ENCODE peak calls at places on chromosome 20, in five cellular contexts. U, F, Y, R and Q are unnamed samples.

GRCh38 chr20:38726849-38727601 is 2.7 kb downstream of the SLC32A1 start:
- DNase-seq in U (no peak), F (peak; percentile 53), R (no peak), Y (peak; percentile 47), Q (no peak)

GRCh38 chr20:6811262-6811661 is 43.8 kb downstream of the BMP2 start:
- DNase-seq in Y (no peak), U (no peak), R (no peak), F (no peak), Q (no peak)

GRCh38 chr20:45080867-45081616 is 19.9 kb downstream of the KCNS1 start:
- DNase-seq in U (no peak), Y (no peak), F (no peak), R (peak; percentile 61), Q (no peak)

GRCh38 chr20:39986231-39986904 is 702.7 kb downstream of the MAFB start:
- DNase-seq in F (no peak), Y (no peak), R (no peak), U (peak; percentile 64), Q (peak; percentile 92)

GRCh38 chr20:58891686-58892125 is 39.2 kb downstream of the GNAS start:
- DNase-seq in R (peak; percentile 62), Y (peak; percentile 60), U (no peak), F (no peak), Q (peak; percentile 70)

GRCh38 chr20:51542033-51542893 is at the start of gene NFATC2:
- DNase-seq in F (peak; percentile 53), R (no peak), U (peak; percentile 74), Y (peak; percentile 69), Q (no peak)

GRCh38 chr20:15616626-15617025 is 956.6 kb downstream of the KIF16B start:
- DNase-seq in F (no peak), R (no peak), U (no peak), Y (no peak), Q (no peak)

GRCh38 chr20:33893314-33893713 is 82.2 kb downstream of the CHMP4B start:
- DNase-seq in U (no peak), F (no peak), Y (no peak), R (no peak), Q (no peak)

GRCh38 chr20:14672066-14672465 is 334.7 kb upstream of the FLRT3 start:
- DNase-seq in F (no peak), R (no peak), U (no peak), Y (no peak), Q (no peak)